ENCODE peak calls at places on chromosomes 3 and 15, in six cellular contexts. U is neuronal stem cell, I is mesenchymal stem cell, O is IMR-90, F is H9, W is H1. E is an unnamed sample.

GRCh38 chr15:56532766-56533455 is 68.0 kb upstream of the MNS1 start:
- DNase-seq in I (peak), W (no peak), O (no peak), U (no peak), F (no peak), E (no peak)

GRCh38 chr3:123444023-123444422 is 4.9 kb downstream of the ADCY5 start:
- DNase-seq in I (no peak), O (no peak), U (no peak), W (no peak), F (no peak), E (peak)

GRCh38 chr15:36177590-36178281 is 401.7 kb upstream of the CDIN1 start:
- DNase-seq in O (peak), I (peak), W (no peak), F (no peak), U (no peak), E (no peak)

GRCh38 chr3:62502315-62503300 is 129.3 kb upstream of the FEZF2 start:
- DNase-seq in U (no peak), F (no peak), O (no peak), W (no peak), I (no peak), E (peak)

GRCh38 chr3:49617390-49618013 is 56.6 kb upstream of the APEH start:
- DNase-seq in F (peak), I (no peak), O (no peak), U (no peak), W (no peak), E (no peak)

GRCh38 chr15:67187351-67187854 is 67.1 kb downstream of the AAGAB start:
- DNase-seq in O (no peak), U (no peak), W (no peak), I (no peak), F (no peak), E (no peak)

GRCh38 chr3:156161172-156161571 is 40.8 kb downstream of the KCNAB1 start:
- DNase-seq in O (peak), I (no peak), W (no peak), U (no peak), F (no peak), E (no peak)

GRCh38 chr3:105373383-105373782 is 6.7 kb downstream of the ALCAM start:
- DNase-seq in U (no peak), I (no peak), F (no peak), O (no peak), W (no peak), E (no peak)

GRCh38 chr3:16508591-16508995 is 4.9 kb downstream of the RFTN1 start:
- DNase-seq in I (peak), W (no peak), O (no peak), F (no peak), U (no peak), E (no peak)

GRCh38 chr3:171320721-171321120 is 139.5 kb downstream of the TNIK start:
- DNase-seq in W (no peak), I (peak), U (no peak), O (peak), F (no peak), E (no peak)

GRCh38 chr15:78127882-78128281 is 3.4 kb downstream of the CIB2 start:
- DNase-seq in O (no peak), W (no peak), U (no peak), F (no peak), I (peak), E (no peak)

GRCh38 chr15:83833569-83833968 is 179.6 kb downstream of the ADAMTSL3 start:
- DNase-seq in U (no peak), F (no peak), I (no peak), O (no peak), W (no peak), E (no peak)

GRCh38 chr3:21694506-21694905 is 56.5 kb downstream of the ZNF385D start:
- DNase-seq in W (no peak), U (no peak), O (no peak), I (no peak), F (no peak), E (no peak)

GRCh38 chr3:195886181-195887141 is 21.9 kb downstream of the TNK2 start:
- DNase-seq in O (peak), F (no peak), I (no peak), W (no peak), U (no peak), E (peak)

GRCh38 chr15:82079736-82080135 is 33.9 kb upstream of the MEX3B start:
- DNase-seq in I (no peak), O (peak), U (no peak), W (no peak), F (no peak), E (no peak)
- H3K4me2 ChIP-seq in I (no peak), O (peak), U (no peak), W (no peak), F (no peak), E (no peak)

DNA sequence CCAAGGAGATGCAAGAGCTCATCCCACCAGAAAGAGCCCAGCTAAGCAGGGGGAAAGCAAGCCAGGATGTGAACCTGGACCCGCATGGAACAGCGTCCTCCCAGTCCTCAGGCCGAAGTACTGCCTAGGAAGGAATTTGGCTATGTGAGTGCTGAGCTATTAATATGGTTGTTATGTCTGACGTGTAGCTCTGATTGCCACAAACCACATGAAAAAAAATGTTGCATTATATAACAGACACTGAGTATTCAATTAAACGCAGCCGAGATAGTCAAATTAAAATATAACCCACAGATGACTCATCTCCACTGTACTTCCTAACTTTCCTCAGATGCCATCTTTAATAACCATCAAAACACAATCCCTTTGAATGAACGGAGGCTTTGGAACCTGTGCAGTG is 111.1 kb downstream of the GABRB3 start:
- DNase-seq in O (no peak), F (no peak), U (no peak), I (no peak), W (no peak), E (no peak)
- H3K23ac ChIP-seq in O (no peak), F (no peak), U (no peak), I (no peak), W (no peak), E (no peak)

DNA sequence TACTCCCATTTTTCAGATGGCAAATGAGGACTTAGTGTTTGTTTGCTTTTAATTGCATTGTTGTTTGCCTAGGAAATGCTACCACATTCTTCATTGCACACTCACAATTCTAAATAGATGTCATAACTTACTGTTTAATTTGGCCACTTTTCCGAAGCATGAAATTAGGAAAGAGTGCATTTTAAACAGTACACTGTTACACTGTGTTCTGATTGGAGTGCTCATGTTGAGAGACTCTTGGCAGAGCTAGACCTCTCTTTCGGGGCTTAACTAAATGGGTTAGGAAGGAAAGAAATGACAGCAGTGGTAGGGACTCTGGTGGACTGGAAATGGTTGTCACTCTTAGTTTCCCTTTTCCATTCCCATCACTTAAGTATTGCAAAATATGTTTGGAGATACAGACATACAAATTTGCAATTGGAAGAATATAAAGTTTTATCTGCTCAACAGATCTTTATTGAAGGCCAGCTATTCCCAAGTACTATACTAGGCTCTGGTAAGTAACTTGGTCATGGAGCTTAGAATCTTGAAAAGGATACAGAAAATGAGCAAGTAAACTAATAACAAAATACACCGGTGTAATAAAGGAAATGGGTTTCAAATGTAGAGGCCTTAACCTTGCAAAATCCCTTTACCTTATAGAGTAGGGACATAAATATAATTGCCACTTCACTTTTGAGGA is 90.2 kb downstream of the DCUN1D1 start:
- DNase-seq in F (no peak), O (no peak), W (no peak), U (no peak), I (no peak), E (no peak)
- H2BK15ac ChIP-seq in F (no peak), O (no peak), W (no peak), U (no peak), I (no peak), E (no peak)

GRCh38 chr3:133955892-133956291 is 60.2 kb upstream of the RAB6B start:
- DNase-seq in W (no peak), I (no peak), U (no peak), O (no peak), F (no peak), E (no peak)
- H3K4me2 ChIP-seq in W (no peak), I (no peak), U (no peak), O (no peak), F (no peak), E (no peak)